ENCODE peak calls at places on chromosomes 13 and 19, in four cellular contexts. One of them, this sample, is unnamed.

GRCh38 chr19:42198676-42199439 is 18.6 kb downstream of the DEDD2 start:
- DNase-seq in breast epithelium: no peak
- DNase-seq in fibroblast of mammary gland: no peak
- DNase-seq in psoas muscle: no peak
- DNase-seq in this sample: no peak

GRCh38 chr19:7917292-7918061 is 2.7 kb upstream of the SNAPC2 start:
- DNase-seq in psoas muscle: no peak
- DNase-seq in breast epithelium: no peak
- DNase-seq in fibroblast of mammary gland: peak; percentile 46
- DNase-seq in this sample: peak; percentile 59

GRCh38 chr13:75839418-75839817 is 203.3 kb downstream of the LMO7 start:
- DNase-seq in psoas muscle: no peak
- DNase-seq in breast epithelium: no peak
- DNase-seq in fibroblast of mammary gland: no peak
- DNase-seq in this sample: peak; percentile 76

GRCh38 chr13:77579971-77580370 is 44.5 kb downstream of the SCEL start:
- DNase-seq in breast epithelium: no peak
- DNase-seq in psoas muscle: no peak
- DNase-seq in fibroblast of mammary gland: no peak
- DNase-seq in this sample: no peak

GRCh38 chr19:9971341-9971897 is 35.1 kb upstream of the OLFM2 start:
- DNase-seq in breast epithelium: no peak
- DNase-seq in fibroblast of mammary gland: no peak
- DNase-seq in psoas muscle: no peak
- DNase-seq in this sample: no peak

GRCh38 chr19:46901701-46902401 is 41.1 kb downstream of the ARHGAP35 start:
- DNase-seq in psoas muscle: no peak
- DNase-seq in breast epithelium: no peak
- DNase-seq in fibroblast of mammary gland: no peak
- DNase-seq in this sample: peak; percentile 52

GRCh38 chr19:23222998-23223652 is 27.1 kb downstream of the ZNF724 start:
- DNase-seq in fibroblast of mammary gland: peak; percentile 4
- DNase-seq in psoas muscle: no peak
- DNase-seq in breast epithelium: no peak
- DNase-seq in this sample: no peak

GRCh38 chr13:20080377-20081164 is 80.3 kb downstream of the GJA3 start:
- DNase-seq in breast epithelium: no peak
- DNase-seq in psoas muscle: no peak
- DNase-seq in fibroblast of mammary gland: no peak
- DNase-seq in this sample: no peak

GRCh38 chr19:42409477-42409876 is 17.7 kb downstream of the LIPE start:
- DNase-seq in psoas muscle: no peak
- DNase-seq in breast epithelium: no peak
- DNase-seq in fibroblast of mammary gland: no peak
- DNase-seq in this sample: no peak

GRCh38 chr13:71240906-71241305 is 626.1 kb downstream of the DACH1 start:
- DNase-seq in fibroblast of mammary gland: no peak
- DNase-seq in breast epithelium: no peak
- DNase-seq in psoas muscle: no peak
- DNase-seq in this sample: no peak

GRCh38 chr19:4524808-4525562 is 6.7 kb upstream of the PLIN4 start:
- DNase-seq in psoas muscle: peak; percentile 69
- DNase-seq in breast epithelium: no peak
- DNase-seq in fibroblast of mammary gland: peak; percentile 46
- DNase-seq in this sample: peak; percentile 21

GRCh38 chr13:24172071-24172470 is 11.6 kb downstream of the SPATA13 start:
- DNase-seq in breast epithelium: no peak
- DNase-seq in fibroblast of mammary gland: peak; percentile 11
- DNase-seq in psoas muscle: no peak
- DNase-seq in this sample: peak; percentile 71

GRCh38 chr13:50485979-50486935 is 357.2 kb downstream of the DLEU7 start:
- DNase-seq in fibroblast of mammary gland: peak; percentile 72
- DNase-seq in breast epithelium: no peak
- DNase-seq in psoas muscle: no peak
- DNase-seq in this sample: peak; percentile 37

GRCh38 chr13:65913173-65913572 is 1317.0 kb downstream of the PCDH9 start:
- DNase-seq in psoas muscle: no peak
- DNase-seq in fibroblast of mammary gland: peak; percentile 91
- DNase-seq in breast epithelium: no peak
- DNase-seq in this sample: peak; percentile 79

GRCh38 chr13:23637813-23638212 is 67.6 kb downstream of the TNFRSF19 start:
- DNase-seq in psoas muscle: no peak
- DNase-seq in breast epithelium: no peak
- DNase-seq in fibroblast of mammary gland: no peak
- DNase-seq in this sample: peak; percentile 33

GRCh38 chr19:42407085-42407815 is 17.2 kb upstream of the CNFN start:
- DNase-seq in breast epithelium: no peak
- DNase-seq in fibroblast of mammary gland: no peak
- DNase-seq in psoas muscle: no peak
- DNase-seq in this sample: no peak

GRCh38 chr19:45271098-45271497 is 20.0 kb downstream of the MARK4 start:
- DNase-seq in psoas muscle: no peak
- DNase-seq in breast epithelium: no peak
- DNase-seq in fibroblast of mammary gland: no peak
- DNase-seq in this sample: no peak

GRCh38 chr13:47117268-47117667 is 220.4 kb upstream of the HTR2A start:
- DNase-seq in psoas muscle: no peak
- DNase-seq in breast epithelium: no peak
- DNase-seq in fibroblast of mammary gland: peak; percentile 85
- DNase-seq in this sample: peak; percentile 68

GRCh38 chr19:310141-310651 is 19.0 kb upstream of the PLPP2 start:
- DNase-seq in breast epithelium: no peak
- DNase-seq in psoas muscle: no peak
- DNase-seq in fibroblast of mammary gland: peak; percentile 35
- DNase-seq in this sample: no peak

GRCh38 chr13:37701972-37702371 is 103.4 kb upstream of the POSTN start:
- DNase-seq in psoas muscle: no peak
- DNase-seq in breast epithelium: no peak
- DNase-seq in fibroblast of mammary gland: peak; percentile 98
- DNase-seq in this sample: peak; percentile 98

GRCh38 chr13:38415233-38415632 is 65.6 kb downstream of the UFM1 start:
- DNase-seq in psoas muscle: no peak
- DNase-seq in breast epithelium: no peak
- DNase-seq in fibroblast of mammary gland: no peak
- DNase-seq in this sample: no peak

GRCh38 chr19:5674734-5675133 is 5.6 kb downstream of the MICOS13 start:
- DNase-seq in fibroblast of mammary gland: no peak
- DNase-seq in breast epithelium: no peak
- DNase-seq in psoas muscle: no peak
- DNase-seq in this sample: no peak

DNA sequence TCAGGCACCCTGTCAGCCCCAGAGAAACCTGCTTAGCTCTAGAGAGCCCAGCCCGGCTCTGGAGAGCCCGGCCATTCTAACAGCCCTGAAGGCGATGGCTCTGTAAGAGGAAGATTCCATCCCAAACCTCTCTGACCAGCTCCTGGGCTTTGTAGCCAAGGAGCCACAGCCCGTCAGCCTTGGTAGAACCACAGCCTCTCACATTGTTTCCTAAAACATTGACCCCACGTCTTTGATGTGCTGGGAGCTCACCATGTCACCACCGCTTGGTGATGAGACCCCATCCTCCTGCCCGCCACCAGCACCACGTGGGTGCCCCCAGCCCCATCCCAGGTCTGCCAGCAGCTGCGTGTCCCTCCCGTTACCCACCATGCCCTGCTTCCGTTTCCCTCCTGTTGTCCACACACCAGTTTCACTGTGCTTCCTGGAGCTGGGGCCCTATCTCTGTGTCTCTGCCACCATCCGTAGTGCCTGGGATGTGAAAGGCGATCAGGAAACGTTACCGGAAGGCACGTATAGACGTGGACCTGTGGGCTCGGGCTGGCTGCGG is 94.2 kb upstream of the MCF2L start:
- DNase-seq in fibroblast of mammary gland: no peak
- DNase-seq in psoas muscle: no peak
- DNase-seq in breast epithelium: no peak
- DNase-seq in this sample: no peak
- TF ChIP-seq CTCF in fibroblast of mammary gland: no peak
- TF ChIP-seq CTCF in psoas muscle: no peak
- TF ChIP-seq CTCF in breast epithelium: no peak
- TF ChIP-seq CTCF in this sample: no peak

DNA sequence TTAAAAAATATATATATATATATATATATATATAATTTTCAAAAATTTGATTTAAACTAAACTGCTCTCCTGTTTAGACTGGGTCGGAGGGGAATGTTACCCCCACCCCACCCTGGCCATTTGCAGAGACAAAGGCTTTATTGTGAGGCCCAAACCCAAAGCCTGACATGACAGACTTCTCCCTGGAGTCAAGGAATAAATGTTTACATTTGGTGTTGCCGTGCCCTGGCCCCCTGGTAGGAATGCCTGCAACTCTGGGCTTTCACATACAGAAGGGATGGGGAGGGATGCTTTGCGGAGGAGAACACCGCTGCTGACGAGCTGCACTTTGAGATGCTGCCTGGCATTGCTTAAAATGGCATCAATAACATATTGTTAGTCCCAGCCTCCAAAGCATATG is 30.6 kb downstream of the ZNF536 start:
- DNase-seq in breast epithelium: no peak
- DNase-seq in fibroblast of mammary gland: no peak
- DNase-seq in psoas muscle: no peak
- DNase-seq in this sample: no peak
- H3K4me3 ChIP-seq in breast epithelium: no peak overlapping the region
- H3K4me3 ChIP-seq in fibroblast of mammary gland: no peak overlapping the region
- H3K4me3 ChIP-seq in psoas muscle: no peak overlapping the region
- H3K4me3 ChIP-seq in this sample: no peak overlapping the region

GRCh38 chr13:30355405-30355741 is 48.0 kb upstream of the KATNAL1 start:
- DNase-seq in psoas muscle: no peak
- DNase-seq in breast epithelium: no peak
- DNase-seq in fibroblast of mammary gland: no peak
- DNase-seq in this sample: no peak
- TF ChIP-seq CTCF in psoas muscle: peak; percentile 48
- TF ChIP-seq CTCF in breast epithelium: no peak
- TF ChIP-seq CTCF in fibroblast of mammary gland: no peak
- TF ChIP-seq CTCF in this sample: no peak

DNA sequence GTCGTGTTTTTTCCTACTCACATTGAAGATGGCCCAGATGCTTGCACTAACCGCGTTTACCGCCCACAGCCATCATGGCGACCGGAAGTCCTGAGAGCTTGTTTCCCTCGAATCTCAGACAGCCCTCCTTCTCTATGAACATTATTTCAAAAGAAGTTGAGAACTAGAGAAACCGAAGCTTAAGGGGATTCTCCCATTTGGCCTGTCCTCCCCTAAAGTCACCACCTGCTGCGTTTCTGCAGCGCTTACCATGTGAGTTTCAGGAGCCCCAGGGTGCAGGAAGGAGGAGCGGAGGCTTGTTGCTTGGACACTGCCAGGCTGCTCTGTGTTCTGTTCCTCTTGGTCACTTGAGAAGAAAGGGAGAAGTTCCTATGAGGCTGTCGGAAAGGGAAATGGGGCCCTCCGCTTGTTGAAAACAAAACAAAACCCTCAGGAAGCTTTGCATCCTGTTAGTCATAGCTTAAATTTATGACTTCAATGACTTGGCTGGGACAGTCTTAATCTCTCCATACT is 6.2 kb downstream of the CARD8 start:
- DNase-seq in psoas muscle: peak; percentile 34
- DNase-seq in breast epithelium: no peak
- DNase-seq in fibroblast of mammary gland: no peak
- DNase-seq in this sample: no peak
- H3K4me3 ChIP-seq in psoas muscle: peak overlapping the region; percentile 56
- H3K4me3 ChIP-seq in breast epithelium: peak overlapping the region; percentile 37
- H3K4me3 ChIP-seq in fibroblast of mammary gland: no peak overlapping the region
- H3K4me3 ChIP-seq in this sample: no peak overlapping the region

DNA sequence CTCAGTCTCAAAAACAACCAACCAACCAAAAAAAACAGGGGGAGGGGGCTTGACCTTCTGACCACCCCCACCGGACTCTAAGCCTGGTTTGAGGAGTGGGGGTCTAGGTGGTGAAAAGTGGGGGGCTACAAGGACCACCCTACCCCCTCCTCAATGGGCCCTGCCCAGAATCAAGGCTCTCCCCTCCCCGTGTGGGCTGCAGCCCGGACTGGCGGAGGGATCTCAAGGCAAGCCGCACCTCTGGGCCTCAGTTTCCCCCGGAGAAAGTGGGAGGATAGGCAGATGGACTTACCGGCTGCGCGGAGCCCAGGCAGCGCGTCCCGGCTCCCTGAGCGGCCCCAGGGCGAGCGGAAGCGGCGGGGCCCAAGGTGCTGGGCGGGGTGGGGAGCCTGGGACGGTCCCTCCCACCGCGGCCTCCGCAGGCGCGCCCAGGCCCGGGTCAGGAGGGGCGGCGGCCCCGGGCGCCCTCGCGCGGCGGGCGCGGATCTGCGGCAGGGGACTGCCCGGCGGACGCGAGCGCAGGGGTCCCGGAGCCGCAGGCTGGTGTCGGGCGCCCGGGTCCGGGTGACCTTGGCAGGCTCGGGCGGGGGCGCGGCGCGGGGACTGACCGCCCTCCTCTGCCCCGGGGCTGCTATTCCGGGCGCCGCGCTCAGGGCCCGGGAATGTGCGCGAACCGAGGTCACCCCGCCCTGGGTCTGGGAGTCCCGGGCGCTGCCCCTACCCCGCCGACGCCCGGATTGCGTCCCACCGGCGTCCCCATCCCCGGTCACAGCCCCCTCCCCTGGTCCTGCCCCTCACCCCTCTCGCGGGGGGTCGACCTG is at the start of gene ADAMTSL5:
- DNase-seq in fibroblast of mammary gland: peak; percentile 37
- DNase-seq in breast epithelium: no peak
- DNase-seq in psoas muscle: peak; percentile 68
- DNase-seq in this sample: peak; percentile 73
- TF ChIP-seq CTCF in fibroblast of mammary gland: no peak
- TF ChIP-seq CTCF in breast epithelium: no peak
- TF ChIP-seq CTCF in psoas muscle: no peak
- TF ChIP-seq CTCF in this sample: no peak

GRCh38 chr13:107233541-107233940 is 665.6 kb upstream of the ARGLU1 start:
- DNase-seq in psoas muscle: no peak
- DNase-seq in fibroblast of mammary gland: no peak
- DNase-seq in breast epithelium: no peak
- DNase-seq in this sample: no peak

GRCh38 chr13:107234315-107234714 is 666.4 kb upstream of the ARGLU1 start:
- DNase-seq in breast epithelium: no peak
- DNase-seq in fibroblast of mammary gland: no peak
- DNase-seq in psoas muscle: no peak
- DNase-seq in this sample: no peak

GRCh38 chr13:107231941-107232340 is 664.0 kb upstream of the ARGLU1 start:
- DNase-seq in fibroblast of mammary gland: no peak
- DNase-seq in breast epithelium: no peak
- DNase-seq in psoas muscle: no peak
- DNase-seq in this sample: no peak
- H3K4me3 ChIP-seq in fibroblast of mammary gland: no peak overlapping the region
- H3K4me3 ChIP-seq in breast epithelium: no peak overlapping the region
- H3K4me3 ChIP-seq in psoas muscle: no peak overlapping the region
- H3K4me3 ChIP-seq in this sample: no peak overlapping the region

GRCh38 chr19:33311326-33311682 is 9.0 kb upstream of the CEBPA start:
- DNase-seq in breast epithelium: no peak
- DNase-seq in fibroblast of mammary gland: no peak
- DNase-seq in psoas muscle: no peak
- DNase-seq in this sample: no peak
- TF ChIP-seq CTCF in breast epithelium: no peak
- TF ChIP-seq CTCF in fibroblast of mammary gland: peak; percentile 2
- TF ChIP-seq CTCF in psoas muscle: peak; percentile 46
- TF ChIP-seq CTCF in this sample: no peak

GRCh38 chr13:42320375-42320787 is 48.4 kb downstream of the AKAP11 start:
- DNase-seq in breast epithelium: no peak
- DNase-seq in fibroblast of mammary gland: no peak
- DNase-seq in psoas muscle: no peak
- DNase-seq in this sample: no peak
- H3K4me3 ChIP-seq in breast epithelium: no peak overlapping the region
- H3K4me3 ChIP-seq in fibroblast of mammary gland: no peak overlapping the region
- H3K4me3 ChIP-seq in psoas muscle: no peak overlapping the region
- H3K4me3 ChIP-seq in this sample: no peak overlapping the region